ENCODE peak calls at places on chromosomes 5 and 9, in five cellular contexts. X is gastrocnemius medialis, Y is AG04450, T is aorta, H is IMR-90. S is an unnamed sample.

GRCh38 chr5:135978212-135978631 is 23.4 kb upstream of the LECT2 start:
- DNase-seq in X (no peak), Y (no peak), T (no peak), H (no peak), S (peak; percentile 73)

GRCh38 chr5:175195698-175196656 is 248.0 kb downstream of the DRD1 start:
- DNase-seq in X (no peak), Y (no peak), T (no peak), H (peak; percentile 35), S (no peak)

GRCh38 chr5:132059043-132059695 is 1.3 kb upstream of the IL3 start:
- DNase-seq in X (no peak), Y (no peak), T (no peak), H (no peak), S (no peak)

GRCh38 chr9:131631254-131631653 is 85.9 kb downstream of the PRRT1B start:
- DNase-seq in X (no peak), Y (no peak), T (no peak), H (no peak), S (no peak)

GRCh38 chr9:121210536-121210935 is 8.9 kb upstream of the RAB14 start:
- DNase-seq in X (no peak), Y (no peak), T (no peak), H (no peak), S (no peak)

GRCh38 chr5:142437563-142437962 is 112.7 kb upstream of the SPRY4 start:
- DNase-seq in X (no peak), Y (no peak), T (no peak), H (no peak), S (no peak)

GRCh38 chr9:37413311-37413710 is 9.2 kb upstream of the GRHPR start:
- DNase-seq in X (no peak), Y (no peak), T (no peak), H (no peak), S (peak; percentile 12)

GRCh38 chr9:131483319-131484050 is 19.2 kb upstream of the POMT1 start:
- DNase-seq in X (peak; percentile 95), Y (no peak), T (peak; percentile 56), H (no peak), S (no peak)

GRCh38 chr9:137494104-137494544 is 35.0 kb upstream of the NSMF start:
- DNase-seq in X (no peak), Y (no peak), T (no peak), H (no peak), S (no peak)

GRCh38 chr5:144139586-144139985 is 30.9 kb downstream of the YIPF5 start:
- DNase-seq in X (no peak), Y (no peak), T (no peak), H (peak; percentile 37), S (no peak)

GRCh38 chr9:129561594-129562281 is 59.2 kb downstream of the C9orf50 start:
- DNase-seq in X (no peak), Y (no peak), T (no peak), H (peak; percentile 49), S (no peak)

GRCh38 chr5:96687812-96688453 is 25.8 kb downstream of the CAST start:
- DNase-seq in X (no peak), Y (no peak), T (no peak), H (peak; percentile 76), S (no peak)

GRCh38 chr5:181111010-181111409 is 20.0 kb downstream of the OR2V1 start:
- DNase-seq in X (no peak), Y (no peak), T (no peak), H (no peak), S (no peak)

GRCh38 chr5:181114284-181114843 is 16.6 kb downstream of the OR2V1 start:
- DNase-seq in X (no peak), Y (no peak), T (no peak), H (no peak), S (no peak)

GRCh38 chr5:181118369-181118768 is 12.6 kb downstream of the OR2V1 start:
- DNase-seq in X (no peak), Y (no peak), T (no peak), H (no peak), S (no peak)

GRCh38 chr5:181119105-181119504 is 11.9 kb downstream of the OR2V1 start:
- DNase-seq in X (no peak), Y (no peak), T (no peak), H (no peak), S (no peak)

DNA sequence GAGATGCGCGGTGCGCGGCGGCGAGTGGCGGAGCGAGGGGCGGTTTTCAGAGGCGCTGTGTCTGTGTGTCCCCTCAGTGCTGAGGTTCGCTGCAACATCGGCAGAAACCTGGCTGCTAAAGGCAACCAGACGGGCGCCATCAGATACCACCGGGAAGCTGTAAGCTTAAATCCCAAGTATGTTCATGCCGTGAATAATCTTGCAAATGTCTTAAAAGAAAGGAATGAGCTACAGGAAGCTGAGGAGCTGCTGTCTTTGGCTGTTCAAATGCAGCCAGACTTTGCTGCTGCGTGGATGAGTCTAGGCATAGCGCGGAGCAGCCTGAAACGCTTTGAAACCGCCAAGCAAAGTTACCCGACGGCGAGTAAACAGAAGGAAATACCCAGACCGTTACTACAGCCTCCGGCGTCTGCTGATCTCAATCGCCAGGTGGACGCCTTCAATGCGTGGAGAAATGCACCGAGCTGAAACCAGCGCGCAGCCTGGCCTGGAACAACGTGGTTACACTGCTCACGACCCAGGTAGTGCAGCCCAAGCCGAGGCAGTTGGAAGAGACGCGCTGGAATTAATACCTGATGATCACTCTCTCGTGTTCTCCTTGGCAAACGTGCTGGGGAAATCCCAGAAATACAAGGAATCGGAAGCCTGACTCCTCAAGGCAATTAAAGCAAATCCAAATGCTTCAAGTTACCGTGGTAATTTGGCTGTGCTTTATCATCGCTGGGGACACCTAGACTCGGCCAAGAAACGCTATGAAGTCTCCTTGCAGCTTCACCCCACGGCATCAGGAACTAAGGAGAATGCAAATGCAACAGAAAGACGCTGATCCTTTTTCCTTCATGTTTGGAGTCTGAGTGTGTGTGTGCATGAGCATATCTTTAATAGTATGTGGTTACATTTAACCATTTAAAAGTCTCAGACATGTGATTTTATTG is 15.9 kb downstream of the OR2V1 start:
- DNase-seq in X (no peak), Y (peak; percentile 21), T (no peak), H (peak; percentile 46), S (peak; percentile 24)
- H3K27me3 ChIP-seq in X (peaks cover 51% of the 10 kb centered on the region), Y (peaks cover 8% of the 10 kb centered on the region), T (peaks cover 2% of the 10 kb centered on the region), H (peaks cover 21% of the 10 kb centered on the region), S (peaks cover 39% of the 10 kb centered on the region)

GRCh38 chr5:159972538-159973362 is 36.2 kb upstream of the TTC1 start:
- DNase-seq in X (no peak), Y (no peak), T (no peak), H (no peak), S (no peak)
- H3K4me3 ChIP-seq in X (no peak overlapping the region), Y (no peak overlapping the region), T (no peak overlapping the region), H (no peak overlapping the region), S (no peak overlapping the region)

GRCh38 chr9:85208666-85209065 is 533.1 kb downstream of the AGTPBP1 start:
- DNase-seq in X (no peak), Y (no peak), T (no peak), H (no peak), S (no peak)
- H3K9me3 ChIP-seq in X (no peaks in the 10 kb centered on the region), Y (peaks cover 26% of the 10 kb centered on the region), T (peaks cover 2% of the 10 kb centered on the region), H (peaks cover 17% of the 10 kb centered on the region), S (no peaks in the 10 kb centered on the region)

GRCh38 chr9:126225611-126226609 is 100.7 kb upstream of the MVB12B start:
- DNase-seq in X (no peak), Y (no peak), T (no peak), H (no peak), S (no peak)
- H3K27me3 ChIP-seq in X (peaks cover 24% of the 10 kb centered on the region), Y (peaks cover 52% of the 10 kb centered on the region), T (no peaks in the 10 kb centered on the region), H (peaks cover 76% of the 10 kb centered on the region), S (no peaks in the 10 kb centered on the region)

DNA sequence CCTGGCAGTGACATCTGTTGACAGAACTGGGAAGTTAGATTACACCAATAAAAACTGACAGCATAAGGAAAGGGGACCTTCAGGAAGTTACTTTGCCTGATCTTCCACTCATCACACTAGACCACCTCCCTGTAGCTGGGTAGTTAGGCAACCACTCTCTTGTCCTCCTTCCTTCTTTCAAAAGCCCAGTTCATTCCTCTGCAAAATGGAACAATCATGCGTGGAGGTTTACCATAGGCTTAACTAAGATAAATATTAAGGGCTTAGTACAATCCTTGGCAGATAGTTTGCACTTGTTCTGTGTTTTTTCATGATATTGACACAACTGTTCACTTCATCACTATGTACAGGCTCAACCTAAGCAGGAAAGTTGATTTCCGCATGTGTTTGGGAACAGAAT is 10.1 kb upstream of the PTGER4 start:
- DNase-seq in X (no peak), Y (no peak), T (no peak), H (no peak), S (no peak)
- H3K4me3 ChIP-seq in X (no peak overlapping the region), Y (no peak overlapping the region), T (no peak overlapping the region), H (no peak overlapping the region), S (no peak overlapping the region)

DNA sequence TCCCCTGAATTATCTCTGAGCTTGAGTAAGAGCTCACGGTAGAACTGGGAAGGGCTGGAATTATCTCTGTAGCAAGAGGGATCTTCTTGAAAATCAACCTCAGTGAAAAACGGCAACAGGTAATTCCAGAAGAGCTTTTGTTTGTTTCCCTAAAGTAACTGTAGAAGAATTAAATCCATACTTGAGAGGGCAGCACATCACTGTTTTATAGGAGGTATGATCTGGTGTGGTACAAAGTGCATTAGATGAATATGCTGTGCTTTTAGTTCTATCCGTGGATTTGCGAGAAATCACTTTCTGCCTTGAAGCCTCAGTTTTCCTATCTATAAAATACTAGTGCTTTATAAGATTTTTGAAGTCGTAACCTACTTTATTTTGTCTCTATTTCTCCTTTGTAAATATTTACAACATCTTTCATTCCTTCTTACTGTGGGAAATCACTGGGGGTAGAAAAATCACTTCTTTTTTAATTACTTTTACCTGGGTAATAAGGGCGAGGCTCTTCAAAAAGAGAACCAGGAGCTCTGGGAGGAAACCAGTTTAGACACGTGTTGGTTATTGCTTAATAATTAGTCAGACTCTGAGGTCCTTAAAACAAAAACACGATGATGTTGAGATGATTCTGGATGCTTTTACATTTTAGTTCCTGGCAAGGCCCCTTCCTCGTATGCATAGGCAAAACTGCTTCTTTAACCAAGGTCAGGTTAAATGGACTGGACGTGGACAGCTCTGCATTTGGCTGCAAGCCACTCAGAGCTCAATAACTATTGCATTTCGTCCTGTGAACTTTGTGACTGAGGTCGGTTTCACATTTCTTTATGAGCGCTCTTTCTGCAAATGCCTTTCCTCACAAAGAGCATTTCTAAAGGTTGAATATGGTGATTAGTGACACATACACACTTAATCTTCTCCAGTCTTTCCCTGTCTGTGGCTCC is 376.2 kb downstream of the BRINP1 start:
- DNase-seq in X (no peak), Y (no peak), T (no peak), H (no peak), S (peak; percentile 5)
- H3K9me3 ChIP-seq in X (no peaks in the 10 kb centered on the region), Y (peaks cover 16% of the 10 kb centered on the region), T (no peaks in the 10 kb centered on the region), H (peaks cover 12% of the 10 kb centered on the region), S (no peaks in the 10 kb centered on the region)

GRCh38 chr5:1182360-1182632 is 19.1 kb upstream of the SLC6A19 start:
- DNase-seq in X (no peak), Y (no peak), T (peak; percentile 51), H (no peak), S (no peak)
- H3K27me3 ChIP-seq in X (peaks cover 6% of the 10 kb centered on the region), Y (no peaks in the 10 kb centered on the region), T (no peaks in the 10 kb centered on the region), H (peaks cover 25% of the 10 kb centered on the region), S (peaks cover 8% of the 10 kb centered on the region)

DNA sequence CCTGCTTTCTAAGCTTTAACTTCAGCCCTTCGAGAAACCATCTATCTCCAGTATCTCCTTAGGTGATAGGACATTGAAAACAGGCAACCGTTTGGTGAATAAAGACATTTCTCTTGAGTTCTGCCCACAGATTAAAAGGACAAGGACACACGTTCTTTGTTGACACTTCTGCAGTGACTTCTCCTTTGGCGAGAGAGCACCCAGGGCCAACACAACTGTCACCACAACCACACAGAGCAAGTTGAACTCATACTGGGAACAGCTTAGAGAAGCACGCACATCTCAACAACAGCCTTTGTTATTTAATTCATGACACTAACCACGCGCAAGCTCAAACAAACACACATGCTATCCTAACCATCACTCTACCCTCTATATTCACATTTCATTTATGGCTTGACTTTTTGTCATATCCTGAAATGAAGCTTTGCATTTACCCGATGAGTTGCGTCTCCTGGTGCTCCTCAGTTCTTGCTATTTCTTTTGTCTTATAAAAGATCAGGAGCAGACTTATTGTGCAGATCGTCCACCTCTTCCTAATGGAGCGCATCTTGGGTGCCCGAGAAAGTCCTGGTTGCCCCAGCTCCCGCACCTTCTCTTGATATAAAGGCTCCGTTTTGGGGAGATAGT is 561 bp downstream of the ST8SIA4 start:
- DNase-seq in X (no peak), Y (no peak), T (no peak), H (no peak), S (no peak)
- H3K4me3 ChIP-seq in X (peak overlapping the region; percentile 54), Y (peak overlapping the region; percentile 54), T (no peak overlapping the region), H (peak overlapping the region; percentile 47), S (no peak overlapping the region)

S was measured in MG63.